ENCODE peak calls at places on chromosome 21, in eight cellular contexts. O is A549, F is GM12878, J is K562, S is endothelial cell of umbilical vein, D is HCT116, B is HepG2, Q is H1. E is an unnamed sample.

GRCh38 chr21:30372139-30372770 is at the start of gene KRTAP13-2:
- DNase-seq in F (no peak), O (no peak), J (no peak), D (no peak), S (no peak), Q (no peak), B (no peak), E (no peak)

GRCh38 chr21:16343776-16344175 is 614.0 kb downstream of the USP25 start:
- DNase-seq in Q (no peak), S (no peak), O (no peak), D (no peak), B (no peak), J (no peak), F (no peak), E (no peak)

GRCh38 chr21:33587792-33588484 is 546 bp downstream of the DONSON start:
- DNase-seq in S (peak; percentile 51), B (no peak), J (no peak), Q (no peak), O (peak; percentile 11), D (no peak), F (no peak), E (peak; percentile 62)

GRCh38 chr21:42782723-42783247 is 96.6 kb downstream of the WDR4 start:
- DNase-seq in B (no peak), D (no peak), S (no peak), Q (no peak), F (no peak), J (no peak), O (no peak), E (no peak)

GRCh38 chr21:35508389-35508888 is 459.3 kb upstream of the RUNX1 start:
- DNase-seq in D (peak; percentile 58), Q (peak; percentile 52), F (no peak), J (peak; percentile 44), S (no peak), B (peak; percentile 72), O (no peak), E (peak; percentile 98)

GRCh38 chr21:34933609-34934345 is 115.3 kb downstream of the RUNX1 start:
- DNase-seq in Q (no peak), S (no peak), J (no peak), B (no peak), F (no peak), O (no peak), D (no peak), E (no peak)

GRCh38 chr21:25371831-25372434 is 235.3 kb downstream of the MRPL39 start:
- DNase-seq in O (no peak), F (no peak), J (no peak), Q (no peak), B (no peak), S (no peak), D (no peak), E (no peak)

GRCh38 chr21:22925032-22925431 is 1926.8 kb downstream of the NCAM2 start:
- DNase-seq in D (no peak), O (no peak), Q (no peak), F (no peak), S (no peak), B (no peak), J (no peak), E (peak; percentile 1)

GRCh38 chr21:43012596-43012995 is 38.2 kb downstream of the PKNOX1 start:
- DNase-seq in F (no peak), D (no peak), S (no peak), J (no peak), Q (no peak), O (peak; percentile 8), B (no peak), E (no peak)

GRCh38 chr21:26115899-26116298 is 54.7 kb downstream of the APP start:
- DNase-seq in D (no peak), Q (no peak), B (no peak), O (no peak), F (no peak), J (no peak), S (peak; percentile 79), E (no peak)

GRCh38 chr21:39737376-39738000 is 7.5 kb upstream of the IGSF5 start:
- DNase-seq in J (no peak), F (no peak), Q (no peak), D (no peak), S (no peak), O (no peak), B (no peak), E (no peak)

GRCh38 chr21:36487641-36488307 is 7.9 kb upstream of the CLDN14 start:
- DNase-seq in O (no peak), F (no peak), J (no peak), D (no peak), S (peak; percentile 73), Q (no peak), B (no peak), E (peak; percentile 35)

GRCh38 chr21:25563399-25564116 is 43.7 kb downstream of the MRPL39 start:
- DNase-seq in S (peak; percentile 49), D (no peak), O (no peak), B (no peak), Q (no peak), J (no peak), F (peak; percentile 87), E (peak; percentile 82)

GRCh38 chr21:33540711-33541104 is 1.2 kb downstream of the GART start:
- DNase-seq in S (no peak), O (no peak), D (no peak), B (no peak), F (no peak), Q (no peak), J (no peak), E (no peak)

GRCh38 chr21:35619184-35619583 is 441.1 kb downstream of the SETD4 start:
- DNase-seq in J (no peak), F (no peak), S (peak; percentile 6), Q (no peak), D (no peak), B (no peak), O (no peak), E (peak; percentile 8)

GRCh38 chr21:14559144-14559543 is 13.0 kb upstream of the SAMSN1 start:
- DNase-seq in J (no peak), B (no peak), O (no peak), D (no peak), F (no peak), S (no peak), Q (no peak), E (no peak)

GRCh38 chr21:14560555-14560954 is 14.4 kb upstream of the SAMSN1 start:
- DNase-seq in S (no peak), F (no peak), J (no peak), D (no peak), Q (no peak), O (no peak), B (no peak), E (peak; percentile 47)

GRCh38 chr21:14560139-14560538 is 14.0 kb upstream of the SAMSN1 start:
- DNase-seq in O (no peak), B (no peak), Q (no peak), F (no peak), J (no peak), S (no peak), D (no peak), E (no peak)

GRCh38 chr21:14554948-14555347 is 8.8 kb upstream of the SAMSN1 start:
- DNase-seq in O (no peak), B (no peak), J (no peak), S (no peak), D (no peak), Q (no peak), F (no peak), E (no peak)

GRCh38 chr21:14557413-14557812 is 11.3 kb upstream of the SAMSN1 start:
- DNase-seq in O (no peak), B (no peak), J (no peak), Q (no peak), S (no peak), D (no peak), F (no peak), E (no peak)
- H3K4me3 ChIP-seq in O (no peak overlapping the region), B (no peak overlapping the region), J (no peak overlapping the region), Q (no peak overlapping the region), S (no peak overlapping the region), D (no peak overlapping the region), F (peak overlapping the region; percentile 13), E (no peak overlapping the region)

GRCh38 chr21:38428211-38428610 is 70.1 kb downstream of the ERG start:
- DNase-seq in S (no peak), B (no peak), Q (no peak), F (no peak), O (no peak), J (no peak), D (no peak), E (no peak)

GRCh38 chr21:38434913-38435533 is 63.3 kb downstream of the ERG start:
- DNase-seq in J (no peak), F (no peak), Q (no peak), D (no peak), S (peak; percentile 72), B (no peak), O (peak; percentile 8), E (no peak)

GRCh38 chr21:38429011-38429410 is 69.3 kb downstream of the ERG start:
- DNase-seq in O (no peak), S (no peak), J (no peak), B (no peak), Q (no peak), D (no peak), F (no peak), E (no peak)

GRCh38 chr21:38438476-38438893 is 59.8 kb downstream of the ERG start:
- DNase-seq in J (no peak), S (peak; percentile 67), F (no peak), Q (no peak), B (no peak), O (no peak), D (no peak), E (peak; percentile 30)

DNA sequence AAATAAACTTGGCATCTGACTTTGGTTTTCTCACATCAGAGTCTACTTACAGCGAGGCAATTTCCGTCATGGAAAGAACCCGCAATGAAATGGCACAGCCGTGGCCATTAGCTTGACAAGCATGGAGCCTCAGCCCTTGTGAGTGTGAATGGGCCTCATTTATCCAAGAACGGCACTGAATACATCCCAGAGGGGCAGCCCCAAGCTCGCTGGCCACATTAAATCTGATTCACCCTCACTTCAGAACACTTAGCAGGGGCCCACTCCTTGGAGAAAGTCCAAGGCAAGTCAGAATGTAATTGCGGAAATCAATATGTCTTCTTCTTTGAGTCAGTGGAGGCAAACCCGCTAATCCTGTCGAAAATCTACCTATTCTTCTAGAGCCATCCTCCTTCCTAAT is 64.8 kb downstream of the ERG start:
- DNase-seq in S (no peak), J (no peak), F (no peak), B (no peak), O (no peak), Q (no peak), D (no peak), E (no peak)
- TF ChIP-seq POLR2A in S (no peak), J (no peak), F (no peak), B (no peak), O (no peak), Q (no peak), D (no peak), E (no peak)

DNA sequence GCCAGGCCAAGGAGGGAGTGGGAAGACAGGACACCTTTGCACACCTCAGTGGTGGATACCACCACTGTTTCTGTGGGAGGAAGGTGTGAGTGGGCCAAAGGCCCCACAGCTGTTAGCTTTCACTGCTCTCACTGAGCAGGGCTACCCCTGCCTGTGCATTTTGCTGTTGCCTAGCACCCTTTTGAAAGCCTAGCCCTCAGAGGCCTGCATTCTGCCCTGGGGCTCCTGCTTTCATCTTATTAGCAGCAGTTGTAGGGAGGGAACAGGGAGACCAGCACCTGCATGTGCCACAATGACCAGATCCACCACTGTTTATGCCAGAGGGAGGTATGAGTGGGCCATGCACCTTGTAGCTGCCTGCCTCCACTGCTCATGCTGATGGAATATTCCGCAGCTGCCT is 110.9 kb upstream of the C21orf91 start:
- DNase-seq in S (no peak), F (no peak), Q (no peak), O (no peak), B (no peak), D (no peak), J (no peak), E (no peak)
- TF ChIP-seq MAX in S (no peak), F (no peak), Q (no peak), O (no peak), B (no peak), D (no peak), J (no peak), E (no peak)

GRCh38 chr21:41762236-41762635 is 4.6 kb downstream of the RIPK4 start:
- DNase-seq in S (no peak), J (no peak), B (no peak), F (no peak), O (no peak), D (no peak), Q (peak; percentile 71), E (no peak)
- H3K4me3 ChIP-seq in S (no peak overlapping the region), J (no peak overlapping the region), B (peak overlapping the region; percentile 45), F (no peak overlapping the region), O (peak overlapping the region; percentile 36), D (no peak overlapping the region), Q (peak overlapping the region; percentile 44), E (no peak overlapping the region)

E was measured in NB4.